ENCODE peak calls at places on chromosomes 13 and 19, in five cellular contexts. One of them, this sample, is unnamed.
A peak's percentile ranks its signal among the peaks of the same experiment; 100 is the strongest.

GRCh38 chr13:52348081-52348480 is 57.9 kb downstream of the THSD1 start:
- DNase-seq in heart left ventricle: no peak
- DNase-seq in lower leg skin: no peak
- DNase-seq in fibroblast of lung: peak; percentile 36
- DNase-seq in breast epithelium: peak; percentile 42
- DNase-seq in this sample: peak; percentile 34

GRCh38 chr19:11995174-11995573 is 30.3 kb downstream of the ZNF763 start:
- DNase-seq in lower leg skin: no peak
- DNase-seq in fibroblast of lung: no peak
- DNase-seq in breast epithelium: no peak
- DNase-seq in heart left ventricle: no peak
- DNase-seq in this sample: no peak

GRCh38 chr19:1223018-1223855 is 14.6 kb downstream of the CBARP start:
- DNase-seq in breast epithelium: no peak
- DNase-seq in fibroblast of lung: no peak
- DNase-seq in heart left ventricle: no peak
- DNase-seq in lower leg skin: no peak
- DNase-seq in this sample: no peak

GRCh38 chr13:40120288-40120687 is 464.8 kb downstream of the COG6 start:
- DNase-seq in fibroblast of lung: peak; percentile 60
- DNase-seq in lower leg skin: no peak
- DNase-seq in heart left ventricle: no peak
- DNase-seq in breast epithelium: no peak
- DNase-seq in this sample: no peak

GRCh38 chr13:110985570-110985969 is 70.7 kb upstream of the ANKRD10 start:
- DNase-seq in breast epithelium: no peak
- DNase-seq in lower leg skin: no peak
- DNase-seq in fibroblast of lung: peak; percentile 38
- DNase-seq in heart left ventricle: no peak
- DNase-seq in this sample: no peak

GRCh38 chr19:51016798-51017683 is 2.5 kb downstream of the KLK10 start:
- DNase-seq in heart left ventricle: no peak
- DNase-seq in fibroblast of lung: peak; percentile 16
- DNase-seq in lower leg skin: peak; percentile 93
- DNase-seq in breast epithelium: peak; percentile 81
- DNase-seq in this sample: peak; percentile 83

GRCh38 chr13:111567637-111568036 is 247.2 kb downstream of the TEX29 start:
- DNase-seq in fibroblast of lung: no peak
- DNase-seq in heart left ventricle: no peak
- DNase-seq in breast epithelium: no peak
- DNase-seq in lower leg skin: no peak
- DNase-seq in this sample: no peak

GRCh38 chr13:43376596-43376995 is 353.2 kb downstream of the DNAJC15 start:
- DNase-seq in breast epithelium: no peak
- DNase-seq in lower leg skin: no peak
- DNase-seq in heart left ventricle: no peak
- DNase-seq in fibroblast of lung: no peak
- DNase-seq in this sample: no peak

GRCh38 chr19:11295665-11296245 is at the start of gene TSPAN16:
- DNase-seq in fibroblast of lung: no peak
- DNase-seq in breast epithelium: no peak
- DNase-seq in heart left ventricle: no peak
- DNase-seq in lower leg skin: no peak
- DNase-seq in this sample: no peak

DNA sequence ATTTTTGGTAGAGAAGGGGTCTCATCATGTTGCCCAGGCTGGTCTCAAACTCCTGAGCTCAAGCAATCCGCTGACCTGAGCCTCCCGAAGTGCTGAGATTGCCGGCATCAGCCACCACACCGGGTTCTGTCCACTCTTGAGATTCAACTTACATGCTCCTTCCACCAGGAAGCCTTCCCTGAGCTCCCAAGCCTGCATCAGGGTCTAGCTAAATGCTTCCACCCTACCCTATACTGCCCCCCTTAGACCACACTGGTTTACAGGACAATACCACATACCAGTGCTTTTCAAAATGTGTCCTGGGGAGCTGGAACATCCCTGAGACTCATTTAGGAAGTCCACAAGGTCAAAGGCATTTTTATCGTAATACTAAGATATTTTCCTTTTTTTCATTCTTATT is 15.1 kb upstream of the CACNG8 start:
- DNase-seq in lower leg skin: no peak
- DNase-seq in heart left ventricle: no peak
- DNase-seq in breast epithelium: no peak
- DNase-seq in fibroblast of lung: no peak
- DNase-seq in this sample: peak; percentile 47
- TF ChIP-seq CTCF in lower leg skin: no peak
- TF ChIP-seq CTCF in heart left ventricle: no peak
- TF ChIP-seq CTCF in breast epithelium: no peak
- TF ChIP-seq CTCF in fibroblast of lung: no peak
- TF ChIP-seq CTCF in this sample: peak; percentile 47

DNA sequence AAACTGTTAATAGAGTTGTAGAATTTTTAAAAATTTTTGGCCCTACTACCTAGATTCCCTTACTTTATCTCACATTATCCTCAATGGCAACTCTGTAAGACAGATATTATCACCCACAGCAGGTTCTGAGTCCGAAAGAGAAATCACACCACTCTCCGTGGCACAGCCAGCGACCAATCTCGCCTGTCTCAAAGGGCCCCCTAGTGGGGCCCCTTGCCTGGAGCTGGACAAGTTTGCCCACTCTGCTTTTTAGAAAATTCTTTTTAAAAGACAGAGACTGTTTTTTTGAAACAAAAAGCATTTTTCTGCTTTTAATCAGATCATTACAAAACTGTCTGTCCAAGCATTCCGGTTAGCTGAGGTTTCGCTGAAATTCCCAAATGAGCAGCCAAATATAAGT is 21.7 kb downstream of the PHF11 start:
- DNase-seq in heart left ventricle: no peak
- DNase-seq in lower leg skin: no peak
- DNase-seq in breast epithelium: no peak
- DNase-seq in fibroblast of lung: peak; percentile 31
- DNase-seq in this sample: no peak
- TF ChIP-seq CTCF in heart left ventricle: peak; percentile 20
- TF ChIP-seq CTCF in lower leg skin: no peak
- TF ChIP-seq CTCF in breast epithelium: no peak
- TF ChIP-seq CTCF in fibroblast of lung: peak; percentile 43
- TF ChIP-seq CTCF in this sample: peak; percentile 52

GRCh38 chr19:30406220-30406944 is 34.2 kb downstream of the ZNF536 start:
- DNase-seq in breast epithelium: no peak
- DNase-seq in lower leg skin: peak; percentile 68
- DNase-seq in heart left ventricle: no peak
- DNase-seq in fibroblast of lung: peak; percentile 1
- DNase-seq in this sample: no peak

GRCh38 chr19:30407310-30407709 is 35.1 kb downstream of the ZNF536 start:
- DNase-seq in breast epithelium: no peak
- DNase-seq in heart left ventricle: no peak
- DNase-seq in fibroblast of lung: no peak
- DNase-seq in lower leg skin: peak; percentile 53
- DNase-seq in this sample: no peak

GRCh38 chr19:30403583-30403982 is 31.4 kb downstream of the ZNF536 start:
- DNase-seq in lower leg skin: no peak
- DNase-seq in breast epithelium: no peak
- DNase-seq in fibroblast of lung: no peak
- DNase-seq in heart left ventricle: no peak
- DNase-seq in this sample: no peak

GRCh38 chr19:30402790-30403189 is 30.6 kb downstream of the ZNF536 start:
- DNase-seq in heart left ventricle: no peak
- DNase-seq in fibroblast of lung: no peak
- DNase-seq in lower leg skin: peak; percentile 56
- DNase-seq in breast epithelium: no peak
- DNase-seq in this sample: no peak
- TF ChIP-seq CTCF in heart left ventricle: no peak
- TF ChIP-seq CTCF in fibroblast of lung: no peak
- TF ChIP-seq CTCF in lower leg skin: no peak
- TF ChIP-seq CTCF in breast epithelium: no peak
- TF ChIP-seq CTCF in this sample: no peak

GRCh38 chr19:32364040-32364439 is 18.6 kb downstream of the ZNF507 start:
- DNase-seq in breast epithelium: no peak
- DNase-seq in fibroblast of lung: no peak
- DNase-seq in lower leg skin: no peak
- DNase-seq in heart left ventricle: no peak
- DNase-seq in this sample: no peak
- TF ChIP-seq CTCF in breast epithelium: no peak
- TF ChIP-seq CTCF in fibroblast of lung: no peak
- TF ChIP-seq CTCF in lower leg skin: no peak
- TF ChIP-seq CTCF in heart left ventricle: no peak
- TF ChIP-seq CTCF in this sample: no peak

GRCh38 chr19:10113592-10113963 is 2.1 kb downstream of the P2RY11 start:
- DNase-seq in fibroblast of lung: no peak
- DNase-seq in heart left ventricle: no peak
- DNase-seq in lower leg skin: no peak
- DNase-seq in breast epithelium: no peak
- DNase-seq in this sample: no peak

GRCh38 chr19:10112037-10112751 is 701 bp downstream of the P2RY11 start:
- DNase-seq in breast epithelium: no peak
- DNase-seq in heart left ventricle: no peak
- DNase-seq in lower leg skin: no peak
- DNase-seq in fibroblast of lung: no peak
- DNase-seq in this sample: no peak

GRCh38 chr19:10111405-10111811 is at the start of gene P2RY11:
- DNase-seq in heart left ventricle: peak; percentile 66
- DNase-seq in breast epithelium: no peak
- DNase-seq in lower leg skin: no peak
- DNase-seq in fibroblast of lung: no peak
- DNase-seq in this sample: no peak

GRCh38 chr19:10113964-10114650 is 2.6 kb downstream of the P2RY11 start:
- DNase-seq in heart left ventricle: no peak
- DNase-seq in breast epithelium: no peak
- DNase-seq in lower leg skin: no peak
- DNase-seq in fibroblast of lung: no peak
- DNase-seq in this sample: no peak

DNA sequence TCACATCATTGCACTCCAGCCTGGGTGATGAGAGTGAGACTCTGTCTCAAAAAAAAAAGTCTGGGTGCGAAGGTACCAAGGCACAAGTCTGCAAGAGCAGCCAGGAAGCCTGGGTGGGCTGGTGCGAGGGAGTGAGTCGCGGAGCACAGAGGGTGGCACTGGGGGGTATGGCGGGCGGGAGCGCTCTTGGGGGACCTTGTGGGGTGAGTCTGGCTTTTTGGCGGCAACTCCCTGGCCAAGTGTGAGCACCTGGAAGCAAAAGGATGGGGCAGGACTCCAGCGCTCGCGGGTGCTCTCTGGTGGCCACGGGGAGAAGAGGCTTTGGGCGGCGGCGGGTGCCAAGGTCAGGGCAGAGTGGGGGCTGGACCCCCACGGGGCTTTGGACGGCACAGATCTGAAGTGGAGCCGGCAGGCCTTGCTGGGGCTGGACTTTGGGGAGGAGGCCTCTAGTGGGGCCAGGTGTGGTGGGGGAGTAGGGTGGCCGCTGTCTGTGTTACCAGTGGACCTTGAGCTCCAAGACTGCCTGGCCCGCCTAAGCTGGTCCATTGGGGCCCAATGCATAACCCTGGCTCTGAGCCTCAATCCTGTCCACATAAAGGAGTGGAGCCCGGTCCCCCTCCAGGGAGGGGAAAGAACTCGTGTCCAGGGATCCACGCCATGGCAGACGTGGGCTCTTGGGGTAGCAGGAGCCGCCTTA is 1.6 kb downstream of the P2RY11 start:
- DNase-seq in lower leg skin: no peak
- DNase-seq in heart left ventricle: peak; percentile 71
- DNase-seq in breast epithelium: no peak
- DNase-seq in fibroblast of lung: no peak
- DNase-seq in this sample: no peak
- TF ChIP-seq CTCF in lower leg skin: peak; percentile 45
- TF ChIP-seq CTCF in heart left ventricle: peak; percentile 53
- TF ChIP-seq CTCF in breast epithelium: peak; percentile 34
- TF ChIP-seq CTCF in fibroblast of lung: peak; percentile 61
- TF ChIP-seq CTCF in this sample: peak; percentile 80